ENCODE peak calls at places on chromosomes 13 and 19, in four cellular contexts. E is psoas muscle, Z is astrocyte of the spinal cord, X is endodermal cell. T is an unnamed sample.
A peak's percentile ranks its signal among the peaks of the same experiment; 100 is the strongest.

GRCh38 chr19:1471514-1472107 is 7.4 kb downstream of the C19orf25 start:
- DNase-seq in E (peak; percentile 49), X (peak; percentile 52), Z (no peak), T (no peak)

GRCh38 chr13:43251967-43252366 is 228.6 kb downstream of the DNAJC15 start:
- DNase-seq in X (no peak), Z (no peak), E (no peak), T (no peak)

GRCh38 chr19:32324631-32325215 is 20.7 kb upstream of the ZNF507 start:
- DNase-seq in E (no peak), X (no peak), Z (no peak), T (no peak)

GRCh38 chr13:77325371-77325941 is 1.4 kb downstream of the MYCBP2 start:
- DNase-seq in X (no peak), E (no peak), Z (peak; percentile 18), T (no peak)

GRCh38 chr13:26508885-26509284 is 48.6 kb upstream of the WASF3 start:
- DNase-seq in E (peak; percentile 92), X (no peak), Z (peak; percentile 62), T (no peak)

GRCh38 chr13:61664821-61665705 is 249.4 kb upstream of the PCDH20 start:
- DNase-seq in Z (peak; percentile 65), X (peak; percentile 60), E (no peak), T (peak; percentile 77)

GRCh38 chr13:102724923-102725322 is 30.1 kb upstream of the METTL21C start:
- DNase-seq in E (no peak), Z (peak; percentile 49), X (no peak), T (peak; percentile 28)

GRCh38 chr13:76820759-76821158 is 65.4 kb downstream of the KCTD12 start:
- DNase-seq in Z (no peak), X (no peak), E (peak; percentile 79), T (no peak)

GRCh38 chr13:34733720-34734119 is 208.3 kb upstream of the NBEA start:
- DNase-seq in X (no peak), E (no peak), Z (no peak), T (no peak)

GRCh38 chr19:35353635-35354034 is 4.6 kb upstream of the FFAR3 start:
- DNase-seq in X (peak; percentile 15), E (no peak), Z (no peak), T (no peak)

GRCh38 chr19:44512326-44513298 is 12.3 kb upstream of the ZNF180 start:
- DNase-seq in Z (peak; percentile 14), X (peak; percentile 94), E (no peak), T (peak; percentile 30)

GRCh38 chr13:53098455-53098854 is 69.8 kb downstream of the OLFM4 start:
- DNase-seq in Z (no peak), E (no peak), X (no peak), T (no peak)

GRCh38 chr13:20137875-20138274 is 23.0 kb downstream of the GJA3 start:
- DNase-seq in E (no peak), X (no peak), Z (no peak), T (no peak)

GRCh38 chr19:38734176-38734425 is 10.2 kb downstream of the CAPN12 start:
- DNase-seq in E (no peak), X (no peak), Z (no peak), T (no peak)

GRCh38 chr19:38733241-38733492 is 11.1 kb downstream of the CAPN12 start:
- DNase-seq in Z (no peak), E (no peak), X (no peak), T (no peak)

GRCh38 chr19:38735257-38735686 is 9.0 kb downstream of the CAPN12 start:
- DNase-seq in X (peak; percentile 92), Z (no peak), E (peak; percentile 67), T (no peak)

GRCh38 chr19:38734426-38735256 is 9.6 kb downstream of the CAPN12 start:
- DNase-seq in E (peak; percentile 62), Z (peak; percentile 45), X (peak; percentile 72), T (no peak)

GRCh38 chr19:38733493-38734175 is 10.6 kb downstream of the CAPN12 start:
- DNase-seq in X (no peak), E (no peak), Z (no peak), T (no peak)
- H3K4me3 ChIP-seq in X (no peak overlapping the region), E (no peak overlapping the region), Z (no peak overlapping the region), T (no peak overlapping the region)

DNA sequence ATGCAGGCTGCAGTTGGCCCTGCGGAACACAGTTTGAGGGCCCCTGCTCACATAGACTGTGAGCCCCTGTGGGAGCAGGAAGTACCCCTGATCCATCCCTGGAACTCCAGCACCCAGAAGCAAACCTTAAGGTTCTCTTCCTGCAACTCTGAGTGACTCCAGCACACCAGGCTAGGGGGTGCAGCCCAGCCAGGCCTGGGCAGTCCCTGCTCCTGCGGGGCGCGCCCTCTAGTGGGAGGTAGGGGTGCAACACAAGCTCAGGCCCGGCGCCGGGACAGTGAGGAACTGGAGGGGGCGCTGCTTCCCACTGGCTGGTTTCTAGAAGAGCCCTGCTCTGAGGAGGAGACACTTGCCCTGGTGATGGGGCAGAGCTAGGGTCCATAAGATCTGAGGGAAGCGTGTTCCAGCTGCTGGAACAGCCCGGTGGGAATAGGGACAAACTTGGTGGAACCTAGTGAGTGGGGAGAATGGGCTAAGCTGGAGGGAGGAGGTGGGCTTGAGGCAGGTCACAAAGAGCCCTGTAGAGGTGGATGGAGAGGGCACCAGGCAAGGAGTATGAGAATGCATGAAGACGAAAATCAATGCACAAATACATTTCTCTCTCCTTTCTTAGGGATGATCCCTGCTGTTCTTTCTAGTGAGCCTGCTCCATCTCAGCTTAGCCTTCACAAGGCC is 5.0 kb downstream of the ZSCAN5A start:
- DNase-seq in X (peak; percentile 94), E (peak; percentile 65), Z (peak; percentile 9), T (no peak)
- TF ChIP-seq CTCF in X (peak; percentile 99), E (peak; percentile 36), Z (peak; percentile 81), T (peak; percentile 83)

DNA sequence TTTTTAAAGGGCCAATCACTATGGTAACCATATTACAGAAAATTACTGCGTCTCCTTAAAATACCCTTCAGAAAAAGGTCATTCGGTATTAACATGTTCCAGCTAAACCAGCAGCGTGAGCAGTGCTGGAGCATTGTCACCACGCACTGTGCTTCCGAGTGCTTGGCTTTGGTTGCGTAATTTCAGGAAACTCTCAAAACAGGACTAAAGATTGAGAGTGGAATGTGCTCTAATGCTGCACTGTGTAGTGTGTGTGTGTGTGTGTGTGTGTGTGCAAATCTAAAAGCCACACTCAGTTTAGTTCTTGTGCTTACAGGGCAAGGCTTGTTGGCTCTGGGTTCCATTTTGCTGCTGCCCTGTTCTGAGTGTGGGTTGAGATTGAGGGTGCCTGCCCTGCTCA is 50.8 kb downstream of the TEX29 start:
- DNase-seq in Z (no peak), X (no peak), E (no peak), T (no peak)
- H3K4me3 ChIP-seq in Z (no peak overlapping the region), X (no peak overlapping the region), E (no peak overlapping the region), T (no peak overlapping the region)

GRCh38 chr19:8724276-8724675 is 2.8 kb downstream of the OR2Z1 start:
- DNase-seq in E (no peak), X (no peak), Z (no peak), T (no peak)
- TF ChIP-seq CTCF in E (no peak), X (no peak), Z (no peak), T (no peak)

DNA sequence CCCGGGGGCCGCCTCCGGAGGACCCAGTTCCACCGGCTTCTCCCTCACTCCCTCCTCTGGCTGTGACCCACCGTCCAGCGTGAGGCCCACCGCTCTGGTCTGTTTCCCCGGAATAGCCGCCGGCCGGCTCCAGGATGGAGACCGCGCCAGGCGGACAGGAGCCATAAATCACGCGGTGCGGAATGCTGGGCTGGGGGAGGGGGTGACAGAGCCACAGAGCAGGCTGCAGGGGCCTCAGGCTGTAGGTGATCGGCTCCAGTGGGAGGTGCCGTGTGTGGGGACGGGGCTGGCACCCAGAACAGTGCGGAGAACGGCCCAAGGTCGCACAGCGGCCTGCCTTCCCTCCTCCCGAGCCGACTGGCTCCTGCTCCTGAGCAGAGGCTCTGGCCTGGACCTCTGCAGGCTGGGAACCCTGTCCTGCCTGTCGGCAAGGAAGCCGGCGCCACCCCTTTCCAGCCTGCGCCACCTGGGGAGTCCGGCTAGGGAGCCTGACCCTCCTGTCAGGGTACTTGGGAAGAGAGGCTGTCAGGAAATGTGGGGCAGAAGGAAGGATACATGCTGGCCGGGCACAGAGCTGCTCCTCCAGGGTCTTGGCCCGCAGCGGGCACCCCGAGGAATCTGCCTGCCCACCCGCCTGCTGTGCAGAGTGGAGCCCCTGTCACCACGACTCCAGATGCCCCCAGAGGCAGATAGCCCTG is 8.3 kb downstream of the PIAS4 start:
- DNase-seq in X (no peak), E (peak; percentile 76), Z (no peak), T (no peak)
- H3K4me3 ChIP-seq in X (no peak overlapping the region), E (peak overlapping the region; percentile 54), Z (no peak overlapping the region), T (no peak overlapping the region)

DNA sequence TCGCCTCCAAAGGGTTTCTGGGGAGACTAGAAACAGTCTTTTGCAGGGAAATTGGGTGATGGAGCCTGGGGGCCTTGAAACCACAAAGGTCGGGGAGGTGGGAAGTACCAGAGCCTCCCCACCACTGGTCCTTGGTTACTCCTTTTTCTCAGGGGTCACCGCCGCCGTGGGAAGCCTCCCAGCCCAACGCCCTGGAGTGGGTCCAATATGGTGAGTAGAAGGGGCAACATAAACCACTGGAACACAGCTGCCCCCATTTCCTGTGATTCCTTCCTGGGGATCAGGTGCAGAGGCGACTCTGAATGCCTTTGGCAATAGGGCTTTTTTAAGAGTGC is 5.8 kb downstream of the PGLYRP1 start:
- DNase-seq in X (no peak), E (no peak), Z (no peak), T (no peak)
- TF ChIP-seq CTCF in X (peak; percentile 8), E (no peak), Z (no peak), T (no peak)

GRCh38 chr19:6774821-6775707 is 2.6 kb downstream of the VAV1 start:
- DNase-seq in E (no peak), Z (no peak), X (no peak), T (no peak)

GRCh38 chr19:6773323-6773931 is 919 bp downstream of the VAV1 start:
- DNase-seq in Z (no peak), E (peak; percentile 60), X (peak; percentile 60), T (no peak)

GRCh38 chr19:6769006-6769637 is 1.9 kb upstream of the SH2D3A start:
- DNase-seq in Z (no peak), X (peak; percentile 74), E (no peak), T (no peak)

GRCh38 chr19:6772028-6772865 is at the start of gene VAV1:
- DNase-seq in Z (no peak), X (peak; percentile 57), E (peak; percentile 72), T (no peak)

GRCh38 chr19:6772866-6773322 is 386 bp downstream of the VAV1 start:
- DNase-seq in X (no peak), Z (no peak), E (no peak), T (no peak)
- H3K4me3 ChIP-seq in X (no peak overlapping the region), Z (no peak overlapping the region), E (peak overlapping the region; percentile 46), T (no peak overlapping the region)